ENCODE peak calls at places on chromosomes 11 and 22, in eight cellular contexts. N is lower lobe of right lung, P is left ventricle myocardium inferior, C is transverse colon, F is H9, A is cardiac muscle cell, S is foreskin keratinocyte, Y is pancreas. R is an unnamed sample.
A peak's percentile ranks its signal among the peaks of the same experiment; 100 is the strongest.

GRCh38 chr22:49936018-49936972 is 17.9 kb downstream of the CRELD2 start:
- DNase-seq in C (peak; percentile 92), Y (peak; percentile 90), P (peak; percentile 93), F (peak; percentile 87), S (no peak), N (peak; percentile 97), A (peak; percentile 90), R (peak; percentile 77)

GRCh38 chr11:9740202-9740881 is 76.5 kb downstream of the SWAP70 start:
- DNase-seq in S (no peak), Y (no peak), C (peak; percentile 29), F (no peak), N (no peak), P (no peak), A (no peak), R (no peak)

GRCh38 chr22:28628766-28629165 is 50.9 kb downstream of the TTC28 start:
- DNase-seq in N (no peak), P (no peak), F (no peak), C (no peak), A (no peak), S (no peak), Y (no peak), R (no peak)

GRCh38 chr11:115523727-115524399 is 19.6 kb upstream of the CADM1 start:
- DNase-seq in N (no peak), F (no peak), A (no peak), Y (no peak), P (no peak), S (no peak), C (no peak), R (no peak)

GRCh38 chr11:71420455-71421241 is 27.5 kb downstream of the DHCR7 start:
- DNase-seq in C (peak; percentile 56), P (no peak), Y (peak; percentile 27), F (peak; percentile 72), S (no peak), N (no peak), A (peak; percentile 49), R (peak; percentile 20)

GRCh38 chr11:77656362-77656761 is 18.8 kb upstream of the CLNS1A start:
- DNase-seq in C (no peak), A (no peak), Y (no peak), S (no peak), N (no peak), P (no peak), F (peak; percentile 31), R (no peak)

GRCh38 chr22:48678171-48679135 is 1149.2 kb downstream of the BRD1 start:
- DNase-seq in Y (no peak), N (no peak), S (no peak), C (no peak), P (peak; percentile 11), F (no peak), A (no peak), R (no peak)

GRCh38 chr11:27296406-27296994 is 66.5 kb downstream of the CCDC34 start:
- DNase-seq in C (no peak), A (peak; percentile 64), N (no peak), S (peak; percentile 26), P (no peak), Y (no peak), F (no peak), R (peak; percentile 54)

GRCh38 chr11:12716816-12717215 is 42.6 kb downstream of the TEAD1 start:
- DNase-seq in P (no peak), A (no peak), N (no peak), Y (no peak), S (no peak), F (no peak), C (no peak), R (no peak)

GRCh38 chr11:12717851-12718291 is 43.6 kb downstream of the TEAD1 start:
- DNase-seq in S (no peak), C (no peak), A (no peak), Y (no peak), N (no peak), P (no peak), F (no peak), R (no peak)

GRCh38 chr11:12721816-12722604 is 47.8 kb downstream of the TEAD1 start:
- DNase-seq in Y (no peak), N (no peak), S (no peak), A (no peak), P (no peak), C (no peak), F (no peak), R (no peak)

GRCh38 chr11:12715941-12716340 is 41.7 kb downstream of the TEAD1 start:
- DNase-seq in F (no peak), Y (no peak), A (no peak), P (no peak), S (no peak), N (no peak), C (no peak), R (no peak)

GRCh38 chr11:12719221-12719620 is 45.0 kb downstream of the TEAD1 start:
- DNase-seq in F (no peak), S (no peak), P (no peak), C (no peak), A (no peak), Y (no peak), N (no peak), R (no peak)
- H3K4me1 ChIP-seq in F (peaks cover 38% of the 10 kb centered on the region), S (peaks cover 25% of the 10 kb centered on the region), P (peaks cover 88% of the 10 kb centered on the region), C (peaks cover 14% of the 10 kb centered on the region), A (peaks cover 39% of the 10 kb centered on the region), Y (peaks cover under 1% of the 10 kb centered on the region), N (peaks cover 19% of the 10 kb centered on the region), R (peaks cover 25% of the 10 kb centered on the region)

GRCh38 chr22:23235425-23235824 is 55.1 kb downstream of the BCR start:
- DNase-seq in F (no peak), Y (no peak), N (no peak), S (no peak), A (no peak), P (no peak), C (no peak), R (no peak)

GRCh38 chr22:23234409-23235161 is 54.3 kb downstream of the BCR start:
- DNase-seq in N (no peak), Y (no peak), A (no peak), F (no peak), P (no peak), C (no peak), S (no peak), R (no peak)

GRCh38 chr22:23236440-23237139 is 56.3 kb downstream of the BCR start:
- DNase-seq in F (no peak), Y (no peak), A (no peak), C (no peak), P (no peak), N (no peak), S (no peak), R (no peak)

GRCh38 chr22:23237201-23237798 is 57.0 kb downstream of the BCR start:
- DNase-seq in P (peak; percentile 88), F (peak; percentile 61), S (no peak), C (peak; percentile 25), A (no peak), N (no peak), Y (peak; percentile 61), R (no peak)

DNA sequence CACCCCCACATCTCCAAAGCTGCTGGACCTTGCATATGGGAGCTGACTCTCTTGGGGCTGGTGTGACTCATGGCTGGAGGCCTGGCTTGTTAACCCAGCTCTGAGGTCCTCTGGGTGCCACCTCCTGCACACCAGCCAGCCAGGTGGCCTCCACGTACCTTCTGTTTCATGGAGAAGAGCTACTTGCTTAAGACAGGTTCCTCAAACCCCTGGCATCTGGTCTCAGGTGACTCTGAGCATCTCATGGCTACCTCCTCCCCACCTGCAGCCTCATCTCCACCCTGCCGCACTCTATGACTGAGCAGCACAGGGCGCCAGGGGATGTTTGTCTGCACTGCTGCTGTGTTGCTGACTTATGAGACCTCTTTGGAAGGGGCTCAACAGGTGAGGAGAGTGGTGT is 55.7 kb downstream of the BCR start:
- DNase-seq in P (no peak), F (no peak), N (no peak), S (no peak), C (no peak), A (no peak), Y (no peak), R (no peak)
- H3K4me1 ChIP-seq in P (peaks cover 74% of the 10 kb centered on the region), F (peaks cover 13% of the 10 kb centered on the region), N (peaks cover 61% of the 10 kb centered on the region), S (peaks cover 3% of the 10 kb centered on the region), C (peaks cover 4% of the 10 kb centered on the region), A (peaks cover 15% of the 10 kb centered on the region), Y (peaks cover 10% of the 10 kb centered on the region), R (peaks cover 50% of the 10 kb centered on the region)

DNA sequence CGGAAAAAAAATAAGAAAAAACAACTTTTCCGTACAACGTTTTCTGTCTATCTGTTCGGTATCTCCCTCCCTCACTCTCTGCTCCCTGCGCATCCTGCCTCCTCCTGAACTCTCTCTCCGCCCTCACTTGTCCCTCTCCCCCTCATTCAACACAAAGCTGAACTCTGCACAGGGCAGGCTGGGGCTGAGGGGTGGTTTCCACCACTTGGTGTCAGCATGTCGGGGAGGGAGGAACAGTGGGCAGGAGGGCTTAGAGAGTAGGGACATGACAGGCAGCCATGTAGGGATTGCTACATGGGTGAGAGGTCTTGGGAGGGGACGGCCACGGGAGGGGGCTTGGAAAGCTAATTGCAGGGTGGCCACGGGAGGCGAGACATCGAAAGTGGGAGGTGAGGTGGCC is 17.6 kb downstream of the SLC22A12 start:
- DNase-seq in Y (no peak), S (no peak), N (no peak), C (no peak), P (no peak), A (no peak), F (no peak), R (no peak)
- H3K4me1 ChIP-seq in Y (no peaks in the 10 kb centered on the region), S (no peaks in the 10 kb centered on the region), N (no peaks in the 10 kb centered on the region), C (no peaks in the 10 kb centered on the region), P (peaks cover 6% of the 10 kb centered on the region), A (no peaks in the 10 kb centered on the region), F (no peaks in the 10 kb centered on the region), R (no peaks in the 10 kb centered on the region)

GRCh38 chr22:17903564-17904295 is 120.6 kb downstream of the MICAL3 start:
- DNase-seq in C (no peak), S (no peak), P (peak; percentile 40), Y (peak; percentile 41), N (no peak), A (peak; percentile 33), F (no peak), R (no peak)

GRCh38 chr22:17907731-17908051 is 116.7 kb downstream of the MICAL3 start:
- DNase-seq in F (no peak), A (no peak), C (no peak), S (no peak), N (no peak), P (no peak), Y (no peak), R (no peak)

GRCh38 chr22:17910561-17911311 is 113.6 kb downstream of the MICAL3 start:
- DNase-seq in F (peak; percentile 80), Y (peak; percentile 27), S (peak; percentile 34), N (no peak), P (peak; percentile 78), C (peak; percentile 40), A (peak; percentile 89), R (peak; percentile 70)

GRCh38 chr22:17905445-17905844 is 118.9 kb downstream of the MICAL3 start:
- DNase-seq in S (no peak), A (no peak), Y (no peak), P (no peak), C (no peak), F (no peak), N (no peak), R (no peak)

DNA sequence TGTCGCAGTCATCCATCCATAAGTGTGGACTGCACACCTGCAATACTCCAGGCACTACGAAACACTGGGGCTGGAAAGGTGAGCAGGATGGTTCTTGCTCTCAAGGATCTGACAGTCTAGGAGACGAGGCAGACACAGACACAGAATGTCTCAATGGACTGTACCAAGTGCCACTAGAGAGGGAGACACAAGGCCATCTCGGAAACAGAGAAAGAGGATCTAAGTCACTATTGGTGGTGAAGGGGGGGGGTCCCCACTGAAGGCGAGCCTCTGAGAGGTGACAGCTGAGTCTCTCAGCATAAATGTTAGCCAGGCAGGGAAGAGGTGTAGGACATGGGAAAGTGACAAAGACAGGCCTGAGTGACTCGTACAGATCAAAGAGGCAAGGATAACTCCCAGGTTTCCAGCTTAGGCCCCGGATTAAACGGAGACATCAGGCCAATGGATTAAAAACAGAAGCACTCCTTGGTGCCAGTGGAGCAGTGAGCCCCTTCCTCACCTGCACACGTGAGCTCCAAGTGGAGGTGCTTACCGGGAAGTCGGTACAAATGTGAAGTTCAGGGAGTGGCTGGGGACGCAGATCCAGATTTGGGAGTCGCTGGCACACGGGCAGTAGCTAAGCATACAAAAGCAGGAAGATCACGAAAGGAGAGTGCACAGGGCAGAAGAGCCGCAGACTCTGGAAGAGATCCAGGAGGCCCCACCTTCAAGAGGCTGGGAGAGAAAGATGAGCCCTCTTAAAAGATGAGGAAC is 117.2 kb downstream of the MICAL3 start:
- DNase-seq in A (no peak), F (no peak), N (no peak), P (no peak), C (no peak), S (no peak), Y (no peak), R (no peak)
- H3K4me1 ChIP-seq in A (peaks cover 63% of the 10 kb centered on the region), F (no peaks in the 10 kb centered on the region), N (peaks cover 18% of the 10 kb centered on the region), P (peaks cover 100% of the 10 kb centered on the region), C (peaks cover 8% of the 10 kb centered on the region), S (no peaks in the 10 kb centered on the region), Y (peaks cover 9% of the 10 kb centered on the region), R (peaks cover 24% of the 10 kb centered on the region)